ENCODE peak calls at places on chromosomes 5 and 9, in four cellular contexts. I is suprapubic skin, B is right lobe of liver, D is pancreas. W is an unnamed sample. For H3K27me3, the result is how much of the 10 kb centered on the place peaks cover.

GRCh38 chr9:543478-543877 is 298.0 kb upstream of the DMRT1 start:
- DNase-seq in D (no peak), B (no peak), I (no peak), W (no peak)

GRCh38 chr5:124206540-124206939 is 539.9 kb downstream of the ZNF608 start:
- DNase-seq in I (no peak), D (no peak), B (no peak), W (no peak)

GRCh38 chr5:90477073-90477472 is 2.4 kb downstream of the POLR3G start:
- DNase-seq in I (no peak), D (no peak), B (no peak), W (peak)

GRCh38 chr5:109224276-109224675 is 185.5 kb downstream of the PJA2 start:
- DNase-seq in I (no peak), B (no peak), D (no peak), W (no peak)

GRCh38 chr9:133135193-133135745 is 14.2 kb upstream of the RALGDS start:
- DNase-seq in D (peak), B (peak), I (peak), W (peak)

GRCh38 chr5:172048539-172049101 is 42.2 kb upstream of the FBXW11 start:
- DNase-seq in B (no peak), D (no peak), I (no peak), W (no peak)

GRCh38 chr9:101468116-101468515 is 32.5 kb upstream of the ALDOB start:
- DNase-seq in I (no peak), D (no peak), B (no peak), W (no peak)

GRCh38 chr9:37936965-37937364 is 33.0 kb upstream of the SLC25A51 start:
- DNase-seq in B (no peak), I (no peak), D (peak), W (no peak)

GRCh38 chr9:70061776-70062175 is 18.1 kb downstream of the MAMDC2 start:
- DNase-seq in D (no peak), B (no peak), I (no peak), W (no peak)

GRCh38 chr5:176320577-176320976 is 41.0 kb downstream of the KIAA1191 start:
- DNase-seq in I (no peak), D (no peak), B (no peak), W (no peak)

GRCh38 chr9:93114169-93114983 is 18.4 kb downstream of the CARD19 start:
- DNase-seq in I (peak), D (peak), B (peak), W (no peak)

GRCh38 chr9:129868571-129869486 is 33.6 kb downstream of the USP20 start:
- DNase-seq in D (no peak), I (no peak), B (no peak), W (no peak)

GRCh38 chr9:70816316-70816715 is 305.1 kb downstream of the TRPM3 start:
- DNase-seq in D (no peak), I (no peak), B (no peak), W (no peak)

GRCh38 chr5:67248703-67249589 is 52.3 kb upstream of the CD180 start:
- DNase-seq in B (no peak), I (no peak), D (no peak), W (peak)

GRCh38 chr9:133458643-133459312 is 1.0 kb upstream of the CACFD1 start:
- DNase-seq in I (peak), D (no peak), B (no peak), W (no peak)

GRCh38 chr9:80699551-80699998 is 989.8 kb downstream of the TLE1 start:
- DNase-seq in D (no peak), I (no peak), B (no peak), W (no peak)

GRCh38 chr5:148740966-148741742 is 85.3 kb upstream of the ADRB2 start:
- DNase-seq in I (no peak), B (peak), D (no peak), W (no peak)

GRCh38 chr5:116378007-116378831 is 196.4 kb downstream of the SEMA6A start:
- DNase-seq in B (no peak), I (no peak), D (no peak), W (no peak)

GRCh38 chr5:109693535-109694152 is 3.9 kb downstream of the MAN2A1 start:
- DNase-seq in I (no peak), D (no peak), B (no peak), W (no peak)

GRCh38 chr5:850511-851006 is at the start of gene ZDHHC11:
- DNase-seq in I (peak), B (peak), D (peak), W (no peak)

GRCh38 chr9:81456431-81456970 is 232.8 kb downstream of the TLE1 start:
- DNase-seq in I (no peak), D (no peak), B (no peak), W (no peak)

GRCh38 chr5:103217101-103217500 is 41.5 kb upstream of the MACIR start:
- DNase-seq in D (no peak), I (no peak), B (no peak), W (no peak)

GRCh38 chr9:90861826-90862740 is 60.5 kb downstream of the SYK start:
- DNase-seq in D (no peak), B (no peak), I (no peak), W (no peak)

GRCh38 chr5:4050203-4050602 is 454.6 kb downstream of the IRX1 start:
- DNase-seq in B (no peak), I (no peak), D (no peak), W (no peak)

GRCh38 chr5:142925795-142926194 is 155.6 kb downstream of the ARHGAP26 start:
- DNase-seq in B (no peak), D (no peak), I (no peak), W (no peak)

GRCh38 chr5:19247302-19247701 is 740.7 kb downstream of the CDH18 start:
- DNase-seq in D (no peak), I (no peak), B (no peak), W (no peak)

GRCh38 chr5:41708604-41708940 is 161.7 kb downstream of the OXCT1 start:
- DNase-seq in D (no peak), I (no peak), B (no peak), W (no peak)

GRCh38 chr9:134130503-134131375 is 5.1 kb upstream of the WDR5 start:
- DNase-seq in D (peak), I (no peak), B (peak), W (peak)

GRCh38 chr9:101778332-101778731 is 39.9 kb upstream of the GRIN3A start:
- DNase-seq in B (no peak), D (no peak), I (no peak), W (no peak)

DNA sequence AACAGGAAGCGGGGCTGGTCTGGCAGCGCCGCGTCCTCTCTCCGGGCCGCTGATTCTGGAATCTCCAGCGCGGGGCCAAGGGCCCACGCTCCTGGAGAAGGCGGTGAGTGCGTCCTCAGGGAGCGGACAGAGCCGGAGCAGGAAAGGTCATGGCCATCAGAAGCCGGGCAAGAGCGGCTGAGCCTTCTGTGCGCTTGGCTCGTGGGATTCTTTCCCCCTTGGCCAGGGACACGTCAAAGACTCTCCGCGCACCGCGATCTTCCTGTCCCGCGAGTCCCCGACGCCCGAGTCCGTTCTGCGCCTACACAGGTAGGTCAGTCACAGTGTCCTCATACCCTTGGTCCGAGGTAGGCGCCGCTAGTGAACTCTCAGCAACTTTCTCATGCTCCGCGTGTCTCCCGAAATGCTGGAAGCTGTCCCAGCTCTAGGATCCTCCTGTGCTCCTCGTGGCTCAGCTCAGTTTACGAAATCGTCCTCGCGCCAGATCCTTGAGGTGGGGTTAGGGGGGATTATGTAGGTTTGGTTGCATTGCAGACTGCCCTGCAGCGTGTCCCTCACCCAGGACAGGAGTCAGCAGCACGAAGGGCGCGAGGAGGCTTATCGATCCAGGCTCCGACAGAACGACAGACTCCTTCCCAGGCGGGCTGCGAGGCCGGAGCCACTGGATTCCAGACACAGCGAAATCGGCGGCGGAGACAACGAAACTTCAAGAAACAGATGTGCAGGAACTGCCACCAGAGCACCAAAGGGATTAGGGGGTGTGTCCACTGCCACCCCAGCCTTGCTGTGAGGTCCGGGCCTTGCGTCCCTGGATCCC is 8.7 kb downstream of the LHX6 start:
- DNase-seq in D (no peak), I (no peak), B (no peak), W (peak)
- H3K27me3 ChIP-seq in D (under half), I (half or more), B (under half), W (half or more)

DNA sequence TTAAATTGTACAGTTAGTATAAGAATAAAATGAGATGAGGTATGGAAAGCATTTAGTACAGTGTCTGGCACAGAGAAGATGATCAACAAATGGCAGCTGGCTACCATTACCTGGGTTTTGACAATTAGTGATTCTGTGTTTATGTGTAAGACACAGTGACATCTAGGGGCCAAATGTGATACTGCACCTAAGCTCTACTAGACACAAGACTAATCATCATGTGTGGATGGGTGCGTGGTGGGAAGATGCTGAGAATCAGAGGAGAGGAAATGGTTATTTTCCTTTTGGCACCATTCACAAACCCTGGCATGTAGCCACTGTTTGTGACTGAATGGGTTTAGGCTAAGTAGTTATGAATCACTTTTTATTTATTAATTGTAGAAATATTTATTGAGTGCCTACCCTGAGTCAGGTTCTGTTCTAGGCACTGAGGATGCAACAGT is 109.8 kb upstream of the TBC1D2 start:
- DNase-seq in B (no peak), D (no peak), I (no peak), W (no peak)
- H3K27ac ChIP-seq in B (no peak), D (no peak), I (no peak), W (no peak)

DNA sequence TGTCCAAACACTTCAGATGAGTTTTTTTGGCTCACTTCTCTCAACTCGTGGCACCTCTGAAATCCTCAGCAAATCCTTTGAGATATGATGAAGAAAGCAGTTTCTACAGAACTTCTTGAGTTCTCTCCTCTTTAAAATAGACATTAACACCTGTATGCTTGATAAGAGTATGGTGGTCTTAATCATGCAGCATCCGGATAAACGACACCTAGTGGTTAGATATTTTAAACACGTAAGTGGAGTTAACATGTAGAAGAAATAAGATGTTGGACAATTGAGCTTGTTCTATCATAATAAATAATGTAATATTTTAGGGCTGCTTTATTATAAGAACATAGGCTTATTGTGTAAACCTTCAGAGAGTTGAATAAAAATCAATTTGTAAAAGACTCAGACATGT is 324.8 kb downstream of the CYLC2 start:
- DNase-seq in B (no peak), D (no peak), I (no peak), W (no peak)
- TF ChIP-seq CTCF in B (no peak), D (no peak), I (no peak), W (no peak)

DNA sequence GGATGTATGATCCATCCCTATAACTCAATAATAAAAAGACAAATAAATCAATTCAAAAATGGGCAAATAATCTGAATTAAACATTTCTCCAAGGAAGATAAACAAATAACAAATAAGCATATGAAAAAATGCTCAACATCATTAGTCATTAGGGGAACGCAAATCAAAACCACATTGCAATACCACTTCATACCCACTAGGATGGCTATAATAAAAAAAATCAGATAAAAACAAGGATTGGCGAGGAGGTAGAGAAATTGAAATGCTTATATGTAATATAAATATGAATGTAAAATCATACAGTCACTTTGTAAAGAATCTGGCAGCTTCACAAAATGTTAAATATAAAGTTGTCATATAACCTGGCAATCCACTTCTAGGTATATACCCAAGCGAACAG is 52.3 kb upstream of the TBCA start:
- DNase-seq in D (no peak), I (no peak), B (no peak), W (no peak)
- H3K27me3 ChIP-seq in D (under half), I (under half), B (under half), W (under half)

GRCh38 chr9:95103385-95104087 is 214.0 kb downstream of the FANCC start:
- DNase-seq in B (no peak), D (peak), I (no peak), W (peak)
- H3K27ac ChIP-seq in B (no peak), D (no peak), I (peak), W (no peak)

W was measured in thyroid gland.